ENCODE peak calls at places on chromosomes 6 and 20, in seven cellular contexts. X is A549, H is Peyer's patch, Y is brain microvascular endothelial cell, U is heart right ventricle, Z is dorsolateral prefrontal cortex, F is sigmoid colon. A is an unnamed sample.

GRCh38 chr20:61659652-61660346 is 405.9 kb downstream of the TAF4 start:
- DNase-seq in F (no peak), Z (no peak), U (no peak), Y (no peak), H (no peak), X (no peak), A (no peak)

GRCh38 chr6:83536034-83536646 is 23.8 kb downstream of the PRSS35 start:
- DNase-seq in F (no peak), X (peak; percentile 52), H (no peak), Z (no peak), Y (peak; percentile 57), U (no peak), A (no peak)

GRCh38 chr6:119145111-119145510 is 66.6 kb upstream of the FAM184A start:
- DNase-seq in Y (no peak), Z (no peak), U (no peak), X (no peak), H (no peak), F (no peak), A (no peak)

GRCh38 chr6:24861934-24862333 is 63.2 kb upstream of the ARMH2 start:
- DNase-seq in F (no peak), X (no peak), H (no peak), Y (no peak), U (no peak), Z (no peak), A (no peak)

GRCh38 chr20:46027245-46027853 is 1.7 kb upstream of the SLC12A5 start:
- DNase-seq in Z (no peak), U (peak; percentile 30), Y (peak; percentile 52), H (no peak), F (no peak), X (peak; percentile 42), A (no peak)

GRCh38 chr6:159469449-159469848 is 223.6 kb downstream of the SOD2 start:
- DNase-seq in Z (no peak), Y (no peak), F (no peak), X (no peak), H (no peak), U (no peak), A (no peak)

GRCh38 chr6:132675749-132676148 is 16.8 kb upstream of the TAAR1 start:
- DNase-seq in Z (no peak), F (no peak), Y (no peak), U (no peak), H (no peak), X (no peak), A (no peak)

GRCh38 chr20:38055294-38055693 is 21.7 kb downstream of the RPRD1B start:
- DNase-seq in Z (no peak), U (no peak), X (no peak), F (no peak), Y (no peak), H (no peak), A (no peak)

GRCh38 chr20:2626853-2627541 is 25.4 kb upstream of the NOP56 start:
- DNase-seq in H (peak; percentile 62), Z (no peak), X (peak; percentile 89), F (no peak), U (no peak), Y (peak; percentile 83), A (no peak)

GRCh38 chr6:18177566-18177965 is 22.3 kb downstream of the KDM1B start:
- DNase-seq in H (no peak), X (no peak), Z (no peak), F (no peak), Y (no peak), U (no peak), A (no peak)

GRCh38 chr6:101454106-101454676 is 60.7 kb downstream of the GRIK2 start:
- DNase-seq in U (no peak), H (no peak), X (no peak), Y (no peak), Z (no peak), F (no peak), A (no peak)

GRCh38 chr20:31475472-31476312 is 604 bp downstream of the REM1 start:
- DNase-seq in U (no peak), Z (no peak), Y (no peak), H (no peak), X (no peak), F (no peak), A (no peak)

GRCh38 chr20:21465799-21466198 is 48.1 kb downstream of the NKX2-2 start:
- DNase-seq in F (no peak), X (no peak), U (no peak), Z (no peak), H (no peak), Y (no peak), A (no peak)

GRCh38 chr6:108518714-108519576 is 41.8 kb upstream of the FOXO3 start:
- DNase-seq in X (peak; percentile 42), Z (no peak), H (no peak), F (no peak), U (no peak), Y (peak; percentile 35), A (no peak)
- TF ChIP-seq CTCF in X (peak; percentile 46), Z (no peak), H (no peak), F (no peak), U (no peak), Y (peak; percentile 77), A (peak; percentile 42)

DNA sequence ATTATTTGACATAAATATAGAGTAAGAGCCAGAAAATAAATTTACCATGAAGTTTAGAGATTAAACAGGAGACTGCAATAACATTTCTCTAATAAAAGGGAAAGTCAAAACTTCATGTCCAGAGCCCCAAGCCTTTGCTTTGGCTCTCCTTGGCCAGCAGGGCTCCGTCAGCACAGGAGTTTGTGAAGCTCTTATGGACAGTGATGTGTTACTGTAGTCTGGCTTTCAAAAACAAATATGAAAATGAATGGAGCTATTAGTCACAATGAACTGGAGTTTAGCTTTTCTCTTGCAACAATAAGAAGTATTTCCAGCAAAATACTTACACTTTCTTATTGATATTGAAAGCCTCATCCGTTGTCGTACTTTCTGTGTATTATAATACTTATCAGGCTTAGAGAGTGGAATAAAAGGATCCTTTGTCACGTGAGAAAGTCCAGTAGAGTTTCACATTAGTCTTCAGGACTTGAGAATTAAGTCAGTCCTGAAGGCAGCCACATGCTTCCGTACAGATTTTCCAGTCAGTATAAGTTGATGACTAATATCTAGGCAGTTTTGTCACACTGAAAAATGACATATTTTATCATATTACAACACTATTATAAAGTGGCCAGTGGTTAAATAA is 117.0 kb upstream of the PRL start:
- DNase-seq in X (no peak), H (no peak), F (no peak), U (no peak), Z (no peak), Y (peak; percentile 28), A (no peak)
- TF ChIP-seq CTCF in X (no peak), H (no peak), F (no peak), U (no peak), Z (no peak), Y (peak; percentile 66), A (no peak)

DNA sequence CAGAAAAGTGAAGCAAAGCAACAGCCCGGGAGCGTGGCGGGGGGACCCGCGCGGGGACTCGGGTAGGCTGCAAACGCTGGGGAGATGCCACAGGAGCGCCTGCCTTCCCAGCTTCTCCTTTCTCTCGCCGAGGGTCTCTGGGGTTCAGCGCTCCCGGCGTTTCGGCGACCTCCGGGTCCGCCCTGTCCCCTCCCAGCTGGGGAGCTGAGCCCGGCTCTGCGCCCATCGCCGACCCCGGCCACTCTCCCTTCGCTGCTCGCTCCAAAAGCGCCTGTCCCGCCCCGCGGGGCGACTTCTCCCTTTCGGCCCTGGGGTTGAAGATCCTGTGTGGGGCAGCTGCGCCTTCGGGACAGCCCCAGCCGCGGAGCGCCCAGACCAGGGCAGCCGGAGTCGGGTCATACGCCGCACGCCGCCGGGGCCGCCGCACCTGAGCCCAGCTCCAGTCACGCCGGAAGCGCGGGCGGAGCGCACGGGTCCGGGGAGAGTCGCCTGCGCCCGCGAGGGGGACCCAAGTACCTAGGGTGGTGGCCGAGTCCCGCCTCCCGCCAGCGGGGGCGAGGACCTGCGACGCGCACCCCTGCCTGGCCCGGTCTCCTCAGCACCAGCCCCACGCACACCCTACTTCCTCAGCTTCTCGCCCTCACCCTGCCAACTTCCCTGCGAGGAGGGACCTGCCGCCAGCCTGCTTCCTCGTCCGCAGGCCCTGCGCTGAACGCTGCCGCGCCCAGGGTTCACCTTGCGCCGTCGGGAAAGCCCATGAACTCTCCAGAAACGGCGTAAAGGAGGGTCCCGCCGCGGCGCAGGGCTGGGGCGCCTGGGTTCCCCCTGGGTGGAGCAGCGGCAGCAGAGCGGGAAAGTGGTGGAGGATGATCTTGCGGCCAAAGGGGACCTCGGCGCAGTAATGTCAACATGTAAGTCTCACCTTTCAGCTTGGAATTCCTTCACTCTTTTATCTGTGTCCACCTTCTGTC is at the start of gene ADGRG6:
- DNase-seq in H (peak; percentile 76), Y (no peak), F (peak; percentile 72), Z (no peak), U (peak; percentile 17), X (peak; percentile 75), A (peak; percentile 80)
- TF ChIP-seq CTCF in H (no peak), Y (no peak), F (no peak), Z (no peak), U (no peak), X (peak; percentile 19), A (no peak)

DNA sequence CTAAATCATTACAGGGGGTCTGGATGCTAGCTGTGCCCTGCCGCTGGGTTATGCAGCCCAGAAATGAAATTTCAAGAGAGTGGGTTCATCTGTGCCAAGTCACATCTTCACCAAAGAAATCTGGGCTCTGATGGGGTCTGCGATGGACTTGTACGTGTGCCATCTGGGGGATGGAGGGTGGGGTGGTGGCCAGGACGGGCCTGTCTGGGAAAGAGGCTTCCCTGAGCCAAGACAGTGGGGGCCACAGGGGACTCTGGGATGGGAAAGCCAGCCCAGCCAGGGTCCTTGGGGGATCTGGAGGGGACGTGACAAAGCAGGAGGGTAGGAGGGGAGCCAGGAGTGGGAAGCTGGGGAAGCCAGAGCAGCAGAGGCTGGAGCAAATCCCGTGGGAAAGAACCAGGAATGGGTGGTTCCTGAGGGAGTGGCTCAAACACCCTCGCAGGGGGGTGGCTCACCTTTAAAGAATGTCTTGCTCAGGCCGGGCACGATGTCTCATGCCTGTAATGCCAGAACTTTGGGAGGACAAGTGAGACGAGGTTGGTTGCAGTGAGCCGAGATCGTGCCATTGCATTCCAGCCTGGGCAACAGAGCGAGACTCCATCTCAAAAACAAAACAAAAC is 36.3 kb upstream of the SULF2 start:
- DNase-seq in H (peak; percentile 18), Y (no peak), Z (no peak), U (no peak), X (peak; percentile 18), F (peak; percentile 52), A (no peak)
- TF ChIP-seq CTCF in H (no peak), Y (no peak), Z (no peak), U (no peak), X (no peak), F (no peak), A (no peak)

DNA sequence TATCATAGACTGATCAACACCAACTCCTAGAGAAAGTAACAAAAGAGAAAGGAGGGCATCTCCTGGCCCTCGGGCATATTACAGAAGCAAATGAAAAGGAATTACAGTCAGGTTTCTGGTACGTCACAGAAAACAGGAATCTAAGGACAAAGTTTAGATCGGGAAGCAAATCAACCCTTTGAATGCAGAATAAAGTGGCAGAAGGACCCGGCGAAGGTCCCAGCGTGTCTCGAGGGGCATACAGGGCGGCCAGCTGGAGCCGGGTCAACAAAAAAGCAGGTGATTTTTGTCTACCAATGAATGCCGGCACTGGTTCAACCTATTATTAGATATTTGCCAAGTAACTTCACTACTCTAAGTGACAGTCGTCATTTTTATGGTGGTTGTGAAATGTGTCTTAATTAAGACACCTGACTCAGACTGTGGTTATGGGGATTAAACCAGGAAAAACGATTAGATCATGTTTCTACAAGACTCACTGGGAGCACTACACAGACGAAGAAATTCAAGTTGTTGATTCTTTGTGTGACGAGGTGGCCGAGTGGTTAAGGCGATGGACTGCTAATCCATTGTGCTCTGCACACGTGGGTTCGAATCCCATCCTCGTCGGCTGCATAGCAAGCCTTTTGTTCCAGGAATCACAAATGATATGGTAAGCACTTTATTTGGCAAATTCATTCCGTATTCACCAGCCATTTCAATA is 12.4 kb upstream of the ZSCAN9 start:
- DNase-seq in Z (no peak), H (peak; percentile 58), F (no peak), U (no peak), X (peak; percentile 87), Y (peak; percentile 85), A (peak; percentile 74)
- TF ChIP-seq CTCF in Z (no peak), H (no peak), F (no peak), U (no peak), X (peak; percentile 31), Y (peak; percentile 30), A (no peak)